ENCODE peak calls at places on chromosomes 4 and X, in four cellular contexts. One of them, this sample, is unnamed.

GRCh38 chrX:149504226-149504914 is 736 bp downstream of the IDS start:
- DNase-seq in WTC11: peak
- DNase-seq in endothelial cell: peak
- DNase-seq in A172: peak
- DNase-seq in this sample: peak

GRCh38 chr4:152255437-152255836 is 280.5 kb downstream of the FBXW7 start:
- DNase-seq in endothelial cell: no peak
- DNase-seq in A172: peak
- DNase-seq in WTC11: no peak
- DNase-seq in this sample: peak

GRCh38 chr4:176767183-176767582 is 25.5 kb downstream of the VEGFC start:
- DNase-seq in A172: no peak
- DNase-seq in WTC11: no peak
- DNase-seq in endothelial cell: no peak
- DNase-seq in this sample: no peak

GRCh38 chr4:129526812-129527211 is 430.9 kb downstream of the C4orf33 start:
- DNase-seq in A172: peak
- DNase-seq in endothelial cell: no peak
- DNase-seq in WTC11: no peak
- DNase-seq in this sample: no peak

GRCh38 chrX:39705299-39705698 is 392.5 kb downstream of the BCOR start:
- DNase-seq in WTC11: no peak
- DNase-seq in endothelial cell: no peak
- DNase-seq in A172: peak
- DNase-seq in this sample: peak

GRCh38 chr4:105657117-105657765 is 51.2 kb downstream of the INTS12 start:
- DNase-seq in endothelial cell: no peak
- DNase-seq in A172: no peak
- DNase-seq in WTC11: no peak
- DNase-seq in this sample: no peak

GRCh38 chr4:14169460-14169859 is 541.9 kb upstream of the BOD1L1 start:
- DNase-seq in endothelial cell: no peak
- DNase-seq in WTC11: no peak
- DNase-seq in A172: no peak
- DNase-seq in this sample: no peak

GRCh38 chr4:116217781-116218180 is 867.6 kb downstream of the TRAM1L1 start:
- DNase-seq in WTC11: no peak
- DNase-seq in endothelial cell: no peak
- DNase-seq in A172: peak
- DNase-seq in this sample: no peak

GRCh38 chrX:150155396-150156048 is 207.6 kb upstream of the MAMLD1 start:
- DNase-seq in A172: peak
- DNase-seq in WTC11: no peak
- DNase-seq in endothelial cell: no peak
- DNase-seq in this sample: no peak

GRCh38 chr4:22634541-22635181 is 58.1 kb upstream of the GBA3 start:
- DNase-seq in endothelial cell: no peak
- DNase-seq in A172: no peak
- DNase-seq in WTC11: no peak
- DNase-seq in this sample: no peak

GRCh38 chr4:58063761-58064160 is 953.6 kb upstream of the IGFBP7 start:
- DNase-seq in WTC11: no peak
- DNase-seq in endothelial cell: no peak
- DNase-seq in A172: peak
- DNase-seq in this sample: no peak

This sample was measured in H7.